ENCODE peak calls at places on chromosomes 13 and 19, in nine cellular contexts. One of them, this sample, is unnamed.

GRCh38 chr13:67221630-67222226 is 8.4 kb downstream of the PCDH9 start:
- DNase-seq in activated CD4-positive, CD25-positive, alpha-beta regulatory T cell treated with anti-CD3 and anti-CD28 coated beads, Interleukin-2, amount 50 U/mL, for 16 hours: no peak
- DNase-seq in stromal cell of bone marrow: no peak
- DNase-seq in LHCN-M2: peak
- DNase-seq in GM13976: no peak
- DNase-seq in NCI-H1436: no peak
- DNase-seq in Panc1: no peak
- DNase-seq in occipital lobe: no peak
- DNase-seq in AG09319: no peak
- DNase-seq in this sample: no peak

GRCh38 chr19:6527893-6528543 is 2.8 kb upstream of the TNFSF9 start:
- DNase-seq in GM13976: peak
- DNase-seq in Panc1: no peak
- DNase-seq in occipital lobe: no peak
- DNase-seq in NCI-H1436: no peak
- DNase-seq in stromal cell of bone marrow: no peak
- DNase-seq in AG09319: no peak
- DNase-seq in activated CD4-positive, CD25-positive, alpha-beta regulatory T cell treated with anti-CD3 and anti-CD28 coated beads, Interleukin-2, amount 50 U/mL, for 16 hours: no peak
- DNase-seq in LHCN-M2: no peak
- DNase-seq in this sample: no peak

GRCh38 chr19:12580180-12580694 is 29.0 kb upstream of the ZNF564 start:
- DNase-seq in LHCN-M2: peak
- DNase-seq in occipital lobe: no peak
- DNase-seq in activated CD4-positive, CD25-positive, alpha-beta regulatory T cell treated with anti-CD3 and anti-CD28 coated beads, Interleukin-2, amount 50 U/mL, for 16 hours: no peak
- DNase-seq in GM13976: no peak
- DNase-seq in NCI-H1436: no peak
- DNase-seq in AG09319: no peak
- DNase-seq in stromal cell of bone marrow: no peak
- DNase-seq in Panc1: no peak
- DNase-seq in this sample: peak

GRCh38 chr13:38180670-38181069 is 169.0 kb upstream of the UFM1 start:
- DNase-seq in NCI-H1436: no peak
- DNase-seq in LHCN-M2: no peak
- DNase-seq in Panc1: no peak
- DNase-seq in occipital lobe: no peak
- DNase-seq in activated CD4-positive, CD25-positive, alpha-beta regulatory T cell treated with anti-CD3 and anti-CD28 coated beads, Interleukin-2, amount 50 U/mL, for 16 hours: no peak
- DNase-seq in AG09319: no peak
- DNase-seq in GM13976: peak
- DNase-seq in stromal cell of bone marrow: no peak
- DNase-seq in this sample: no peak

GRCh38 chr13:112721198-112722104 is 31.6 kb downstream of the ATP11A start:
- DNase-seq in Panc1: no peak
- DNase-seq in activated CD4-positive, CD25-positive, alpha-beta regulatory T cell treated with anti-CD3 and anti-CD28 coated beads, Interleukin-2, amount 50 U/mL, for 16 hours: no peak
- DNase-seq in AG09319: no peak
- DNase-seq in LHCN-M2: no peak
- DNase-seq in NCI-H1436: no peak
- DNase-seq in occipital lobe: no peak
- DNase-seq in GM13976: no peak
- DNase-seq in stromal cell of bone marrow: no peak
- DNase-seq in this sample: no peak

GRCh38 chr13:110347535-110348308 is 40.6 kb downstream of the COL4A2 start:
- DNase-seq in stromal cell of bone marrow: peak
- DNase-seq in GM13976: no peak
- DNase-seq in NCI-H1436: no peak
- DNase-seq in AG09319: no peak
- DNase-seq in Panc1: no peak
- DNase-seq in LHCN-M2: peak
- DNase-seq in occipital lobe: no peak
- DNase-seq in activated CD4-positive, CD25-positive, alpha-beta regulatory T cell treated with anti-CD3 and anti-CD28 coated beads, Interleukin-2, amount 50 U/mL, for 16 hours: no peak
- DNase-seq in this sample: peak

GRCh38 chr13:28338202-28338601 is 156.7 kb downstream of the FLT1 start:
- DNase-seq in Panc1: no peak
- DNase-seq in LHCN-M2: no peak
- DNase-seq in AG09319: no peak
- DNase-seq in occipital lobe: no peak
- DNase-seq in stromal cell of bone marrow: no peak
- DNase-seq in NCI-H1436: no peak
- DNase-seq in activated CD4-positive, CD25-positive, alpha-beta regulatory T cell treated with anti-CD3 and anti-CD28 coated beads, Interleukin-2, amount 50 U/mL, for 16 hours: no peak
- DNase-seq in GM13976: no peak
- DNase-seq in this sample: no peak

GRCh38 chr19:46478356-46478986 is 7.1 kb upstream of the PNMA8A start:
- DNase-seq in activated CD4-positive, CD25-positive, alpha-beta regulatory T cell treated with anti-CD3 and anti-CD28 coated beads, Interleukin-2, amount 50 U/mL, for 16 hours: no peak
- DNase-seq in LHCN-M2: peak
- DNase-seq in Panc1: no peak
- DNase-seq in GM13976: no peak
- DNase-seq in AG09319: no peak
- DNase-seq in occipital lobe: peak
- DNase-seq in stromal cell of bone marrow: peak
- DNase-seq in NCI-H1436: peak
- DNase-seq in this sample: no peak

GRCh38 chr13:58625703-58626389 is 994.3 kb downstream of the PCDH17 start:
- DNase-seq in GM13976: no peak
- DNase-seq in occipital lobe: no peak
- DNase-seq in AG09319: no peak
- DNase-seq in activated CD4-positive, CD25-positive, alpha-beta regulatory T cell treated with anti-CD3 and anti-CD28 coated beads, Interleukin-2, amount 50 U/mL, for 16 hours: no peak
- DNase-seq in NCI-H1436: no peak
- DNase-seq in stromal cell of bone marrow: no peak
- DNase-seq in Panc1: no peak
- DNase-seq in LHCN-M2: no peak
- DNase-seq in this sample: no peak

GRCh38 chr13:90336507-90336906 is 1011.0 kb upstream of the MIR17HG start:
- DNase-seq in stromal cell of bone marrow: no peak
- DNase-seq in GM13976: no peak
- DNase-seq in occipital lobe: no peak
- DNase-seq in AG09319: no peak
- DNase-seq in activated CD4-positive, CD25-positive, alpha-beta regulatory T cell treated with anti-CD3 and anti-CD28 coated beads, Interleukin-2, amount 50 U/mL, for 16 hours: no peak
- DNase-seq in Panc1: no peak
- DNase-seq in NCI-H1436: no peak
- DNase-seq in LHCN-M2: no peak
- DNase-seq in this sample: peak